ENCODE peak calls at places on chromosomes 12 and 14, in four cellular contexts. C is A549, Z is ovary, J is uterus. W is an unnamed sample.

GRCh38 chr14:99330316-99331240 is 58.6 kb upstream of the BCL11B start:
- DNase-seq in Z (no peak), C (no peak), J (no peak), W (no peak)

GRCh38 chr14:73462078-73462715 is 3.9 kb upstream of the NUMB start:
- DNase-seq in C (peak), J (peak), Z (no peak), W (no peak)

GRCh38 chr14:89013098-89013504 is 188.7 kb downstream of the TTC8 start:
- DNase-seq in Z (no peak), C (peak), J (no peak), W (peak)

GRCh38 chr12:95198914-95199313 is 18.4 kb downstream of the FGD6 start:
- DNase-seq in C (peak), Z (no peak), J (no peak), W (no peak)

GRCh38 chr12:75478395-75478794 is 2.2 kb upstream of the GLIPR1 start:
- DNase-seq in Z (no peak), J (no peak), C (no peak), W (no peak)

GRCh38 chr12:105189293-105189692 is 46.7 kb downstream of the APPL2 start:
- DNase-seq in C (no peak), J (no peak), Z (no peak), W (no peak)

GRCh38 chr12:71780207-71780822 is 25.7 kb downstream of the RAB21 start:
- DNase-seq in C (peak), J (peak), Z (peak), W (no peak)

GRCh38 chr12:23088594-23088993 is 463.6 kb downstream of the ETNK1 start:
- DNase-seq in C (no peak), Z (no peak), J (no peak), W (no peak)

GRCh38 chr14:56102901-56103409 is 15.3 kb upstream of the PELI2 start:
- DNase-seq in Z (no peak), C (no peak), J (no peak), W (no peak)

GRCh38 chr12:2745655-2746054 is 49.1 kb upstream of the FKBP4 start:
- DNase-seq in C (no peak), J (no peak), Z (no peak), W (no peak)

GRCh38 chr12:114636723-114637480 is 47.1 kb downstream of the TBX3 start:
- DNase-seq in C (peak), Z (no peak), J (no peak), W (peak)

GRCh38 chr12:1517734-1518485 is 76.5 kb downstream of the FBXL14 start:
- DNase-seq in C (no peak), Z (no peak), J (no peak), W (no peak)

GRCh38 chr12:104357431-104357952 is 54.0 kb downstream of the EID3 start:
- DNase-seq in C (peak), Z (no peak), J (no peak), W (no peak)

GRCh38 chr12:44875417-44875953 is 630 bp downstream of the NELL2 start:
- DNase-seq in J (no peak), Z (no peak), C (peak), W (no peak)

GRCh38 chr12:3167636-3168035 is 90.5 kb downstream of the TSPAN9 start:
- DNase-seq in Z (no peak), J (no peak), C (no peak), W (no peak)

GRCh38 chr14:93963692-93964091 is 12.7 kb downstream of the ASB2 start:
- DNase-seq in Z (no peak), C (no peak), J (no peak), W (no peak)

GRCh38 chr14:96797943-96798349 is 764 bp downstream of the VRK1 start:
- DNase-seq in J (no peak), Z (peak), C (peak), W (no peak)

GRCh38 chr12:51593539-51593938 is 2.5 kb downstream of the SCN8A start:
- DNase-seq in Z (peak), C (no peak), J (no peak), W (no peak)

GRCh38 chr12:129788506-129788905 is 115.3 kb downstream of the TMEM132D start:
- DNase-seq in Z (no peak), J (no peak), C (no peak), W (no peak)

GRCh38 chr14:80223696-80224465 is 12.6 kb upstream of the DIO2 start:
- DNase-seq in J (no peak), C (no peak), Z (no peak), W (no peak)

GRCh38 chr12:131466306-131466705 is 244.6 kb upstream of the SFSWAP start:
- DNase-seq in J (no peak), Z (no peak), C (no peak), W (no peak)

GRCh38 chr12:104565606-104566243 is 109.0 kb downstream of the CHST11 start:
- DNase-seq in J (no peak), C (no peak), Z (no peak), W (no peak)

GRCh38 chr12:122882908-122883563 is 12.9 kb downstream of the VPS37B start:
- DNase-seq in J (no peak), C (no peak), Z (no peak), W (no peak)

GRCh38 chr12:127928615-127929014 is 338.4 kb upstream of the TMEM132C start:
- DNase-seq in Z (no peak), J (no peak), C (no peak), W (peak)

GRCh38 chr12:109147954-109148353 is 31.6 kb downstream of the ACACB start:
- DNase-seq in C (no peak), Z (peak), J (peak), W (no peak)

GRCh38 chr12:104634852-104635251 is 178.1 kb downstream of the CHST11 start:
- DNase-seq in J (no peak), C (no peak), Z (no peak), W (no peak)

GRCh38 chr12:122937622-122938091 is 28.6 kb downstream of the ABCB9 start:
- DNase-seq in C (no peak), J (no peak), Z (no peak), W (no peak)

GRCh38 chr14:66782853-66783252 is 274.9 kb downstream of the GPHN start:
- DNase-seq in J (no peak), Z (no peak), C (no peak), W (no peak)

GRCh38 chr14:85415015-85415712 is 114.8 kb upstream of the FLRT2 start:
- DNase-seq in C (peak), J (peak), Z (peak), W (peak)

GRCh38 chr12:27530157-27530922 is 6.3 kb downstream of the PPFIBP1 start:
- DNase-seq in C (peak), Z (no peak), J (no peak), W (no peak)

GRCh38 chr12:15634010-15634676 is 155.0 kb downstream of the EPS8 start:
- DNase-seq in C (no peak), Z (no peak), J (no peak), W (no peak)

GRCh38 chr12:131003036-131003435 is 49.3 kb downstream of the ADGRD1 start:
- DNase-seq in J (no peak), Z (no peak), C (no peak), W (no peak)

GRCh38 chr12:113364698-113365097 is 6.3 kb downstream of the PLBD2 start:
- DNase-seq in C (no peak), Z (no peak), J (no peak), W (no peak)

GRCh38 chr14:64812412-64812811 is 67.3 kb downstream of the SPTB start:
- DNase-seq in J (no peak), C (no peak), Z (no peak), W (no peak)

GRCh38 chr12:100584261-100584660 is 10.8 kb downstream of the GAS2L3 start:
- DNase-seq in Z (no peak), C (no peak), J (no peak), W (no peak)

GRCh38 chr12:92421701-92422100 is 276.1 kb upstream of the BTG1 start:
- DNase-seq in C (peak), Z (no peak), J (no peak), W (no peak)

GRCh38 chr14:62710811-62711210 is 334.4 kb downstream of the KCNH5 start:
- DNase-seq in Z (no peak), J (no peak), C (no peak), W (no peak)

DNA sequence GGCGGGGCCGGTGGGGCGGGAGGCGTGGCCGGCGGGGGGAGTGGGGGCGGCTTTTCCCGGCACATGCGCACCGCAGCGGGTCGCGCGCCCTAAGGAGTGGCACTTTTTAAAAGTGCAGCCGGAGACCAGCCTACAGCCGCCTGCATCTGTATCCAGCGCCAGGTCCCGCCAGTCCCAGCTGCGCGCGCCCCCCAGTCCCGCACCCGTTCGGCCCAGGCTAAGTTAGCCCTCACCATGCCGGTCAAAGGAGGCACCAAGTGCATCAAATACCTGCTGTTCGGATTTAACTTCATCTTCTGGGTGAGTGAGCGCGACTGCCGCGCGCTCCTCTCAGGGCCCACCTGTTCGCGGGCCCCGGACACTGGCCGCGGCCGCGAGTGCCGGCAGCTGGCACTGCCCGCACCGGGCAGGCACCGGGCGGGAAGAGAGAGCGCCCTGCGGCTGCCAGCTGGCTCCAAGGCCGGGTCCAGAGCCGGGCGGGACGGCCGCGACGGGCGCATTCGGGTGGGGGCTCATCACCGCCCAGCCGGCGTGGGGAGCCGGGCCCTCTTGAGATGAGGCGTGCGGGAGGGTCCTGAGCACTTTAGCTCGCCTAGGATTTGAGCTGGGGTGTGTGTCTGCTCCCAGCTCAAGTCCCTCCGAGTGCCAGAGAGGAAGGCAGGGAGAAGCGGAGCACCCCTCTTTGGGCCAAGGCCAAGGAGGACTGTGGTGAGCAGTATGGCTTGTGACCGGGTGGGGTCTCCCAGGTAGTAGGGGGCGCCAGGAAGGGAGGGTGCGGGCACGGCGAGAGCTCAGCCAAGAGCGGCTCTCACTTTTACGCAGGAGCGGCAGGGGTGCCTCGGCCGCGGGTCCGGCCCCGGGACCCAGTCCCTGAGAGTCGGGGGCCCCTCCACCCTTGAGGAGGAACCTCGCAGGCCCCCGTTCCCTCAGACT is at the start of gene CD9:
- DNase-seq in C (peak), J (peak), Z (peak), W (peak)
- TF ChIP-seq POLR2A in C (peak), J (peak), Z (no peak), W (no peak)

DNA sequence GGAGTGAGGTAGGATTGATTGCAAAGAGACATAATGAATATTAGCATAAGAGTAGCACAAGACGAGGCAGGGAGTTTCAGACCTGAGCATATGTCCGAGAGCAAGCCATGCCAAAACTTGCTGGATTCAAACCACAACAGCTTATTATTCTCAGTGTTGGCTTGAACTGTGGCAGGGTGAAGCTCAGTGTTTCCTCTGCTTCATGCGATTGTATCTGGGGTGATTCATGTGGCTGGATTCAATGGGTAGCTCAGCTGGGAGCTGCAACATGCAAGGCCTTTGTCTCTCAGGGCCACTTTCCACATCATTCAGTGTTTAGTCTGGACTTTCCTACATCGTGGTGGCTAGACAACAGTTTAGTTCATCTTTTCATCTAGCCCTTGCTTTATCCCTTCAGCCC is 22.1 kb upstream of the E2F7 start:
- DNase-seq in J (no peak), C (no peak), Z (no peak), W (no peak)
- TF ChIP-seq POLR2A in J (no peak), C (no peak), Z (no peak), W (no peak)

GRCh38 chr12:132798836-132799235 is 29.8 kb downstream of the GOLGA3 start:
- DNase-seq in Z (no peak), J (no peak), C (no peak), W (no peak)

GRCh38 chr12:132801741-132802140 is 26.9 kb downstream of the GOLGA3 start:
- DNase-seq in Z (no peak), C (no peak), J (no peak), W (no peak)

GRCh38 chr12:132797820-132798570 is 30.7 kb downstream of the GOLGA3 start:
- DNase-seq in J (no peak), C (no peak), Z (no peak), W (no peak)

GRCh38 chr12:132795847-132796246 is 32.8 kb downstream of the GOLGA3 start:
- DNase-seq in J (no peak), Z (no peak), C (no peak), W (no peak)
- TF ChIP-seq POLR2A in J (no peak), Z (no peak), C (no peak), W (no peak)

GRCh38 chr14:102509744-102510615 is at the start of gene ANKRD9:
- DNase-seq in C (peak), Z (peak), J (peak), W (peak)

GRCh38 chr14:102510616-102511520 is 1.3 kb upstream of the ANKRD9 start:
- DNase-seq in C (peak), Z (no peak), J (no peak), W (no peak)

GRCh38 chr14:102507891-102508312 is 1.7 kb downstream of the ANKRD9 start:
- DNase-seq in C (peak), Z (no peak), J (no peak), W (no peak)

GRCh38 chr14:102508410-102508773 is 1.2 kb downstream of the ANKRD9 start:
- DNase-seq in C (peak), J (no peak), Z (no peak), W (peak)

GRCh38 chr14:102508774-102509743 is 517 bp downstream of the ANKRD9 start:
- DNase-seq in Z (peak), J (peak), C (peak), W (peak)
- TF ChIP-seq POLR2A in Z (no peak), J (peak), C (no peak), W (no peak)

GRCh38 chr14:22872833-22873520 is 1.4 kb downstream of the LRP10 start:
- DNase-seq in J (no peak), C (no peak), Z (no peak), W (no peak)

GRCh38 chr14:22870811-22871199 is 735 bp upstream of the LRP10 start:
- DNase-seq in C (no peak), Z (no peak), J (no peak), W (no peak)

GRCh38 chr14:22871200-22871961 is at the start of gene LRP10:
- DNase-seq in J (peak), Z (peak), C (peak), W (peak)

GRCh38 chr14:22875003-22875747 is 3.6 kb downstream of the LRP10 start:
- DNase-seq in J (no peak), Z (no peak), C (no peak), W (no peak)

GRCh38 chr14:22871962-22872832 is 657 bp downstream of the LRP10 start:
- DNase-seq in J (peak), C (peak), Z (peak), W (peak)
- TF ChIP-seq POLR2A in J (peak), C (peak), Z (peak), W (peak)

GRCh38 chr12:93569301-93569655 is 3.2 kb upstream of the SOCS2 start:
- DNase-seq in J (no peak), C (no peak), Z (no peak), W (peak)

GRCh38 chr12:93568091-93568490 is 4.4 kb upstream of the SOCS2 start:
- DNase-seq in J (no peak), Z (no peak), C (no peak), W (no peak)

GRCh38 chr12:93567174-93567573 is 5.3 kb upstream of the SOCS2 start:
- DNase-seq in Z (no peak), C (no peak), J (peak), W (no peak)

GRCh38 chr12:93565760-93566159 is 6.7 kb upstream of the SOCS2 start:
- DNase-seq in C (no peak), J (no peak), Z (no peak), W (no peak)

GRCh38 chr12:93563807-93564538 is 8.5 kb upstream of the SOCS2 start:
- DNase-seq in J (no peak), C (peak), Z (no peak), W (no peak)
- TF ChIP-seq POLR2A in J (no peak), C (no peak), Z (no peak), W (no peak)

GRCh38 chr14:103378042-103378854 is 7.0 kb upstream of the MARK3 start:
- DNase-seq in J (no peak), Z (no peak), C (no peak), W (no peak)
- TF ChIP-seq POLR2A in J (no peak), Z (no peak), C (no peak), W (no peak)

DNA sequence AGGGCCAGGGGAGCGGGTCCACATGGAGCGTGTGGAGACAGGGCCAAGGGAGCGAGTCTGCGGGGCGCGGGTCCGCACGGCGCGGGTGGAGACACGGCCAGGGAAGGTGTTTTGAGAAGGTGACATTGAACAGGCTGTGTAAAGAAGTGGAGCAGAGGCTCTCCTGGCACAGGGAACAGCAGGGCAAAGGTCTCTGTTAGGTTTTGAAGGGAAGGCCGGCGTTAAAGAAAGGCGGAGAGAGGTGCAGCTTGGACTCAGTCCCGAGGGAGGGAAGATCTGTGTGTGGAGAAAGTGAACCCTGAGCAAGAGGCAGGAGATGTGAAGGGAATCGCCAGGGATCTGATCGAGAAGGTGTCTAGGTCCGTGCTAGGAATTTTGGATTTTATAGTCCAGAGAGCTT is 1.8 kb downstream of the PXMP2 start:
- DNase-seq in J (no peak), C (no peak), Z (no peak), W (no peak)
- TF ChIP-seq POLR2A in J (no peak), C (no peak), Z (no peak), W (no peak)

GRCh38 chr12:31897791-31898503 is 61.3 kb upstream of the RESF1 start:
- DNase-seq in C (peak), J (peak), Z (no peak), W (no peak)

GRCh38 chr12:31895449-31896150 is 63.6 kb upstream of the RESF1 start:
- DNase-seq in Z (no peak), J (no peak), C (no peak), W (no peak)

GRCh38 chr12:31899136-31899535 is 60.1 kb upstream of the RESF1 start:
- DNase-seq in J (no peak), Z (no peak), C (no peak), W (no peak)

GRCh38 chr12:31900271-31900670 is 58.9 kb upstream of the RESF1 start:
- DNase-seq in C (no peak), Z (no peak), J (no peak), W (no peak)

DNA sequence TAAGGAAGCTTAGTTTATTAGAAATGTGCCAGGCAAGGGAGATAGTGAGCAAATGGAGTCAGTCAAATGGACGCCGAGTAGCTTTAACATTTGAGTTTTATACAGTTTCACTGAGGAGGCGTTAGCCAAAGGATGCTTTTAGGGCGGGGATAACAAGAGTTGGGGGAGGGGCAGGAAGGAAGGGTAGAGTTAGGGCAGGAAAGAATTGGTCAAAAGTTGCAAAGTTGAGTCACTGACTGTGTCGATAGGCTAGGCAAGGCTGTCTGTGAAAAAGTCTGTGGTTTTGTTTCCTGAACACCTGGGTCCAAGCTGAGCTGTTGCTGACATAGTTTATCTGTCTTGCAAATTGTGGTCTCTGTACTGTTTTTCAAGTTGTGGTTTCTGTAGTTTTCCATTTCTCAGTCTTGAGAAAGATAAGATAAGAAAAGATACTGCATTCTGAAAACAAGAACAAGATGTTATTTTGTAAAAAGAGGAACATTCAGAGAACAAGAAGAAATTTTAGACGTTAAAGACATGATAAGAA is 62.6 kb upstream of the RESF1 start:
- DNase-seq in Z (no peak), J (peak), C (no peak), W (no peak)
- TF ChIP-seq POLR2A in Z (no peak), J (no peak), C (no peak), W (no peak)